ENCODE peak calls at places on chromosome 4, in five cellular contexts. F is tibial artery, Q is B cell, S is GM23338, C is uterus. R is an unnamed sample.

GRCh38 chr4:71344067-71344466 is 5.2 kb downstream of the SLC4A4 start:
- DNase-seq in F (no peak), Q (no peak), S (no peak), C (no peak), R (no peak)

GRCh38 chr4:68738036-68738435 is 67.6 kb upstream of the UGT2B15 start:
- DNase-seq in F (no peak), Q (no peak), S (no peak), C (no peak), R (no peak)

GRCh38 chr4:151808120-151808529 is 47.3 kb upstream of the GATB start:
- DNase-seq in F (no peak), Q (no peak), S (no peak), C (no peak), R (no peak)

GRCh38 chr4:122542411-122543236 is 78.2 kb downstream of the IL21 start:
- DNase-seq in F (no peak), Q (no peak), S (no peak), C (no peak), R (no peak)

GRCh38 chr4:56129431-56129861 is 180.7 kb downstream of the CEP135 start:
- DNase-seq in F (no peak), Q (no peak), S (peak), C (no peak), R (no peak)

GRCh38 chr4:146957252-146957651 is 11.6 kb upstream of the TTC29 start:
- DNase-seq in F (no peak), Q (no peak), S (no peak), C (no peak), R (no peak)

GRCh38 chr4:126123933-126124332 is 809.2 kb downstream of the FAT4 start:
- DNase-seq in F (no peak), Q (no peak), S (no peak), C (no peak), R (no peak)

GRCh38 chr4:10118355-10119004 is 1.9 kb upstream of the WDR1 start:
- DNase-seq in F (no peak), Q (no peak), S (no peak), C (no peak), R (no peak)

GRCh38 chr4:112926826-112927225 is 122.6 kb upstream of the ANK2 start:
- DNase-seq in F (no peak), Q (no peak), S (no peak), C (no peak), R (no peak)

GRCh38 chr4:76301068-76301774 is 5.3 kb upstream of the STBD1 start:
- DNase-seq in F (no peak), Q (no peak), S (no peak), C (no peak), R (no peak)

GRCh38 chr4:40843696-40844095 is 93.9 kb downstream of the NSUN7 start:
- DNase-seq in F (no peak), Q (no peak), S (peak), C (no peak), R (no peak)
- TF ChIP-seq CTCF in F (no peak), Q (peak), S (peak), C (no peak), R (no peak)

GRCh38 chr4:114320126-114320525 is 278.5 kb upstream of the UGT8 start:
- DNase-seq in F (no peak), Q (no peak), S (no peak), C (no peak), R (no peak)
- TF ChIP-seq CTCF in F (no peak), Q (no peak), S (no peak), C (no peak), R (no peak)

GRCh38 chr4:150248181-150248580 is 169.9 kb downstream of the DCLK2 start:
- DNase-seq in F (no peak), Q (no peak), S (no peak), C (no peak), R (no peak)
- TF ChIP-seq CTCF in F (no peak), Q (no peak), S (no peak), C (no peak), R (no peak)

GRCh38 chr4:98506462-98507132 is 151.8 kb downstream of the TSPAN5 start:
- DNase-seq in F (no peak), Q (no peak), S (peak), C (no peak), R (no peak)
- TF ChIP-seq CTCF in F (no peak), Q (no peak), S (peak), C (no peak), R (no peak)

DNA sequence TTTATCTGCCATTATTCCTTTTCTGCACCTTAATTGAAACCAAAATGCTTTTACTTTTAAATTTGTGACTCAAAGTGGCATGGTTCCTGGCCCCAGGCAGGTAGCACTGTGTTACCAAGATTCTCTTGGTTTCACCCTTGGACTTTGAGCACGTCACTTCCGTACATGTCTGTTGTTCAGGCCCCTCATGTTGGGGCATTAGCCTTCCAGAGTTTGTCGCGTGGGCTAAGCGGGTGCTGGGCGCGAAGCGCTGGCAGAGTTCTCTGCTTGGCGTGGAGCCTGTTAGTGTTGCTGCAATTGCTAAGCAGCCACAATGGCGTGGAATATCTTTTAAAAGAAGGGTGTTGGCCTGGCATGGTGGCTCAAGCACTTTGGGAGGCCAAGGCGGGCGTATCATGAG is 14.0 kb upstream of the TADA2B start:
- DNase-seq in F (no peak), Q (no peak), S (no peak), C (no peak), R (no peak)
- TF ChIP-seq CTCF in F (no peak), Q (no peak), S (no peak), C (no peak), R (no peak)

R was measured in natural killer cell.